ENCODE peak calls at places on chromosomes 3 and 15, in six cellular contexts. G is body of pancreas, K is fibroblast of lung, V is NT2/D1, B is HepG2, D is lung. A is an unnamed sample.

GRCh38 chr3:53140575-53141467 is 10.6 kb upstream of the RFT1 start:
- DNase-seq in B (no peak), G (no peak), V (no peak), D (no peak), K (peak; percentile 44), A (no peak)

GRCh38 chr3:110419571-110419970 is 652.0 kb upstream of the NECTIN3 start:
- DNase-seq in D (no peak), B (no peak), K (peak; percentile 47), G (no peak), V (no peak), A (no peak)

GRCh38 chr15:76730262-76730661 is 174.9 kb downstream of the SCAPER start:
- DNase-seq in G (no peak), D (no peak), V (no peak), B (no peak), K (no peak), A (no peak)

GRCh38 chr3:48716508-48716981 is 476 bp downstream of the IP6K2 start:
- DNase-seq in D (no peak), G (peak; percentile 42), K (no peak), V (no peak), B (no peak), A (no peak)

GRCh38 chr3:106049876-106050275 is 181.1 kb upstream of the CBLB start:
- DNase-seq in V (no peak), G (no peak), K (no peak), D (no peak), B (no peak), A (no peak)

GRCh38 chr3:54756330-54756731 is 171.5 kb downstream of the LRTM1 start:
- DNase-seq in B (no peak), G (no peak), V (no peak), D (no peak), K (peak; percentile 90), A (no peak)

GRCh38 chr15:59174161-59174845 is 32.3 kb upstream of the LDHAL6B start:
- DNase-seq in V (no peak), D (no peak), K (no peak), G (no peak), B (no peak), A (no peak)

GRCh38 chr15:70604671-70605070 is 158.7 kb downstream of the UACA start:
- DNase-seq in B (peak; percentile 47), D (peak; percentile 19), V (no peak), G (no peak), K (no peak), A (no peak)

GRCh38 chr3:184719709-184720108 is 7.8 kb upstream of the MAGEF1 start:
- DNase-seq in B (no peak), V (no peak), K (no peak), D (no peak), G (no peak), A (no peak)

GRCh38 chr3:149449799-149450198 is 24.7 kb upstream of the TM4SF4 start:
- DNase-seq in B (no peak), G (no peak), V (peak; percentile 23), K (no peak), D (no peak), A (no peak)

GRCh38 chr3:28110884-28111283 is 130.5 kb upstream of the CMC1 start:
- DNase-seq in G (no peak), D (no peak), B (no peak), V (no peak), K (no peak), A (no peak)

GRCh38 chr15:42306681-42307080 is 33.4 kb upstream of the TMEM87A start:
- DNase-seq in G (no peak), K (no peak), V (no peak), B (no peak), D (no peak), A (no peak)

GRCh38 chr15:66707310-66708160 is 5.5 kb downstream of the SMAD6 start:
- DNase-seq in V (no peak), K (peak; percentile 61), B (peak; percentile 47), D (no peak), G (peak; percentile 71), A (no peak)

GRCh38 chr3:151283387-151283786 is 5.0 kb upstream of the P2RY14 start:
- DNase-seq in D (no peak), B (no peak), K (no peak), V (no peak), G (no peak), A (no peak)

GRCh38 chr3:38978729-38979128 is 73.0 kb downstream of the SCN11A start:
- DNase-seq in B (no peak), K (no peak), V (peak; percentile 68), D (no peak), G (no peak), A (no peak)

GRCh38 chr3:142105991-142106390 is 43.4 kb downstream of the TFDP2 start:
- DNase-seq in B (no peak), G (no peak), D (no peak), V (no peak), K (no peak), A (no peak)

GRCh38 chr3:73765878-73766564 is 141.3 kb upstream of the PDZRN3 start:
- DNase-seq in G (no peak), K (peak; percentile 39), D (no peak), V (no peak), B (no peak), A (no peak)

GRCh38 chr15:53739187-53739586 is 20.3 kb downstream of the WDR72 start:
- DNase-seq in G (no peak), B (no peak), V (no peak), K (no peak), D (no peak), A (no peak)

GRCh38 chr15:85749261-85750151 is 45.2 kb downstream of the KLHL25 start:
- DNase-seq in K (peak; percentile 29), G (no peak), B (no peak), V (no peak), D (no peak), A (no peak)

GRCh38 chr3:66035763-66036477 is 2.8 kb downstream of the MAGI1 start:
- DNase-seq in V (peak; percentile 54), G (no peak), D (no peak), B (peak; percentile 59), K (no peak), A (no peak)

DNA sequence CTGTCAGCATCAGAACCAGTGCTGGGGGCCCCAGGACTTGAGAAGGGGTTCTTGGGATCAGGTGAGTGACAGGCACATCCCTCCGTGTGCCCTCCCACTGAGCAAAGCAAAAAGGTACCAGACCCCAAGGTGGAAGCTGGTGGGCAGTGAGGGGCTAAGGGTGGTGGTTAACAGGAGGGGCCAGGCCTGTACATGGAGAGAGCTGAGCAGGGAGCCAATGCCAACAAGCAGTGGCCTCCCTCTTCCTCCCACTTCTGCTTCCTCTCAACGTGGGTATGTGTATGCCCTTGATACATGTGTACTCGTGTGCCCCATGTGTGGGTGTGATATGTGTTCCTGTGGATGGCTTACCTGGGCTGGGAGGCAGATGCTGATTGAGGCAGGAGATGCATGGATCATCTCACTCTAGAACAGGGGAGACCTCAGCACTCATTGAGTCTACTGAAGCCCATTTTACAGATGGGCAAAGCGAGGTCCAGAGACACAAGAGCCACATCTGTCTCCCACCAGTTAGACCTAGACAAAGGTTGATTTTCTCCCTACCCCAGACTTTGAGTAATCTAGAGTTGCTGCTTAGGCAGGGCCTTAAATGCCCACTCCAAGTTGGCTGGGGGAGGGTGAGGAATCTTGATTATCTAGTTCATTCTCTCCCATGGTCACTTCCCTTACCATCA is 945 bp downstream of the VIPR1 start:
- DNase-seq in K (no peak), V (no peak), B (no peak), D (no peak), G (peak; percentile 3), A (peak; percentile 11)
- H3K4me1 ChIP-seq in K (no peaks in the 10 kb centered on the region), V (peaks cover 10% of the 10 kb centered on the region), B (peaks cover 11% of the 10 kb centered on the region), D (peaks cover 25% of the 10 kb centered on the region), G (peaks cover 31% of the 10 kb centered on the region), A (peaks cover 20% of the 10 kb centered on the region)

DNA sequence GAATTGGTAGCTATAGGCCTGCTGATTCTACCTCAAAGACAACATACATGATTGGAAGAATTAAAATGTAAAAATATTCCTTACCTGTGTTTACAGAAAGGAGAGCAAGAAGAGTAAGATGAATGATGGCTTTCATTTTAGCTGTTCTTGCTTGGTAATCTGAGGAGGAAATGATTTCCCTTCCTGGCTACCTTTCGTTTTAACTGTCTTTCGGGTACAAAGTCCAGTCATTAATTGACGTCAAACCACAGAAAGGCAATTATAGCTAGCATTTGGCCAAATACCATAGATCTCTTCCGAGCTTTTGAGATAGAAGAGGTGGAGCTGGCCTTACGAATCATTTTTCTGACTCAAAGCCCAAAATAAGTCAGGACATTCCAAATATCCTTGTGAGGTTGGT is at the start of gene MUC13:
- DNase-seq in D (no peak), V (no peak), K (no peak), G (no peak), B (peak; percentile 25), A (no peak)
- H3K4me3 ChIP-seq in D (no peak within 1 kb of the TSS), V (no peak within 1 kb of the TSS), K (no peak within 1 kb of the TSS), G (no peak within 1 kb of the TSS), B (no peak within 1 kb of the TSS), A (no peak within 1 kb of the TSS)

GRCh38 chr15:92614791-92615785 is 40.5 kb downstream of the FAM174B start:
- DNase-seq in B (no peak), G (no peak), V (no peak), D (no peak), K (no peak), A (no peak)
- H3K4me1 ChIP-seq in B (peaks cover 32% of the 10 kb centered on the region), G (peaks cover 69% of the 10 kb centered on the region), V (peaks cover 15% of the 10 kb centered on the region), D (peaks cover 6% of the 10 kb centered on the region), K (no peaks in the 10 kb centered on the region), A (peaks cover 8% of the 10 kb centered on the region)

GRCh38 chr3:112119686-112120484 is 13.2 kb downstream of the GCSAM start:
- DNase-seq in K (no peak), B (no peak), D (peak; percentile 29), G (no peak), V (no peak), A (no peak)
- H3K4me3 ChIP-seq in K (no peak overlapping the region), B (no peak overlapping the region), D (no peak overlapping the region), G (no peak overlapping the region), V (no peak overlapping the region), A (no peak overlapping the region)

DNA sequence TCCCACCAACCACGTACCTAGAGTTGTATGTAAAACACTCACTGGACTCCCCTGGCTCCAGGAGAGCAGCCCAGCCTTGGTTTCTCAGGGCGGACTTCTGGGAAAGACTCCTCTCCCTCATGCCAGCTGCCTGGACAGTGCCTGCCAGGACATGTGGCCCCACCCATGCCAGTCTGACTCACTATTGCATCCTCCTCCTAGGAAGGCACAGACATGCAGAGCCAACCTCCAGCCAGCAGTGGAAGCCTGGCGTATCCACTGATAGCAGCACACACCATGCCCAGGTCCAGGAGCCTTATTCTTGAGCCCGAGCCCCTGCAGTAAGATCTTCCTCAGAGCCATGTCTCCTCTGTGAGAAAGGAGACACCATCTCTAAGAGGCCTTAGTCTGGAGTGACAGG is 8.6 kb downstream of the PKM start:
- DNase-seq in B (no peak), G (no peak), D (no peak), K (peak; percentile 20), V (no peak), A (peak; percentile 95)
- H3K4me1 ChIP-seq in B (peaks cover 91% of the 10 kb centered on the region), G (peaks cover 7% of the 10 kb centered on the region), D (peaks cover 8% of the 10 kb centered on the region), K (peaks cover 12% of the 10 kb centered on the region), V (peaks cover 17% of the 10 kb centered on the region), A (peaks cover 30% of the 10 kb centered on the region)

DNA sequence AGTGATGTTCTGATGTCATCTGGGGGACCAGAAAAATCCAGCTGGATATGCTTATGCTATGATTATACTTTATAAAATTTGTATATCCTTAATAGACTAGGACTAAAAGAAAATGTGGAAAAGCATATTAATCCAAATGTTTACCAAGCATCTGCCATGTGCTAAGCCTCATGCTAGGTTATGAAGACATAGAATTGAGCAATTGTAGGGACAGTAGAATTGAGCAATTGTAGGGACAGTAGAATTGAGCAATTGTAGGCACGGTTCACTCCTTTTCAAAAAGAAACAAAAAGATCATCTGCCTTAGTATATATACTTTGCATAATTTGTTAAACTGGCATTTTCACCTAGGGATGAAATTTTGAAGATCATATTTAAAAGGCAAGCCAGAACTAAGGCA is 18.3 kb downstream of the ABHD5 start:
- DNase-seq in K (peak; percentile 90), V (no peak), D (no peak), B (peak; percentile 63), G (no peak), A (no peak)
- H3K4me3 ChIP-seq in K (no peak overlapping the region), V (no peak overlapping the region), D (no peak overlapping the region), B (no peak overlapping the region), G (no peak overlapping the region), A (no peak overlapping the region)

GRCh38 chr15:78873796-78874761 is 1.4 kb downstream of the MORF4L1 start:
- DNase-seq in D (no peak), V (no peak), B (no peak), G (peak; percentile 43), K (no peak), A (no peak)
- H3K4me1 ChIP-seq in D (peaks cover 7% of the 10 kb centered on the region), V (no peaks in the 10 kb centered on the region), B (peaks cover 65% of the 10 kb centered on the region), G (peaks cover 46% of the 10 kb centered on the region), K (peaks cover 9% of the 10 kb centered on the region), A (peaks cover 40% of the 10 kb centered on the region)

A was measured in adrenal gland.